ENCODE peak calls at places on chromosomes 16 and 17, in five cellular contexts. A is brain microvascular endothelial cell; Z is SJSA1; D is CD8-positive, alpha-beta T cell; W is GM23248. H is an unnamed sample.

GRCh38 chr17:29449865-29450671 is 59.9 kb downstream of the TAOK1 start:
- DNase-seq in A (no peak), Z (no peak), D (no peak), W (no peak), H (no peak)

GRCh38 chr16:85062728-85063336 is 35.2 kb downstream of the KIAA0513 start:
- DNase-seq in A (no peak), Z (no peak), D (no peak), W (no peak), H (no peak)

GRCh38 chr17:28745777-28746473 is 2.1 kb downstream of the TRAF4 start:
- DNase-seq in A (no peak), Z (no peak), D (no peak), W (peak; percentile 74), H (no peak)

GRCh38 chr17:29592850-29593545 is at the start of gene ANKRD13B:
- DNase-seq in A (no peak), Z (no peak), D (no peak), W (peak; percentile 59), H (peak; percentile 58)

GRCh38 chr16:59164461-59164860 is 430.3 kb upstream of the GOT2 start:
- DNase-seq in A (no peak), Z (no peak), D (no peak), W (peak; percentile 8), H (no peak)

GRCh38 chr17:72297326-72298115 is 176.7 kb downstream of the SOX9 start:
- DNase-seq in A (peak; percentile 60), Z (no peak), D (no peak), W (peak; percentile 71), H (no peak)

GRCh38 chr16:6146874-6147425 is 1049.4 kb upstream of the EEF2KMT start:
- DNase-seq in A (no peak), Z (no peak), D (no peak), W (no peak), H (no peak)

GRCh38 chr16:4404967-4405696 is 11.3 kb downstream of the CORO7 start:
- DNase-seq in A (no peak), Z (no peak), D (no peak), W (no peak), H (no peak)

GRCh38 chr17:78559749-78560368 is 17.3 kb downstream of the DNAH17 start:
- DNase-seq in A (no peak), Z (no peak), D (no peak), W (no peak), H (no peak)

GRCh38 chr16:66935319-66936011 is at the start of gene CES2:
- DNase-seq in A (no peak), Z (peak; percentile 41), D (no peak), W (peak; percentile 86), H (no peak)

GRCh38 chr17:13176436-13176835 is 158.6 kb upstream of the ELAC2 start:
- DNase-seq in A (no peak), Z (no peak), D (no peak), W (no peak), H (no peak)

GRCh38 chr16:72560617-72561016 is 388.7 kb upstream of the PMFBP1 start:
- DNase-seq in A (no peak), Z (no peak), D (no peak), W (no peak), H (no peak)

GRCh38 chr16:78675312-78675711 is 575.9 kb downstream of the WWOX start:
- DNase-seq in A (no peak), Z (peak; percentile 58), D (no peak), W (peak; percentile 15), H (no peak)

GRCh38 chr16:67548265-67549126 is 13.8 kb upstream of the CTCF start:
- DNase-seq in A (no peak), Z (no peak), D (no peak), W (peak; percentile 34), H (no peak)

GRCh38 chr16:57150682-57151330 is 35.0 kb downstream of the PSME3IP1 start:
- DNase-seq in A (peak; percentile 12), Z (no peak), D (no peak), W (no peak), H (no peak)

GRCh38 chr17:59154335-59154720 is 658 bp downstream of the SKA2 start:
- DNase-seq in A (peak; percentile 25), Z (no peak), D (no peak), W (peak; percentile 80), H (peak; percentile 24)

GRCh38 chr17:49249292-49249794 is 18.8 kb upstream of the PHOSPHO1 start:
- DNase-seq in A (no peak), Z (no peak), D (no peak), W (peak; percentile 65), H (no peak)

GRCh38 chr17:68290268-68290954 is 516 bp downstream of the SLC16A6 start:
- DNase-seq in A (no peak), Z (no peak), D (peak; percentile 77), W (peak; percentile 25), H (peak; percentile 12)

GRCh38 chr17:17077101-17077500 is 34.8 kb downstream of the MPRIP start:
- DNase-seq in A (no peak), Z (no peak), D (no peak), W (no peak), H (no peak)

GRCh38 chr17:37816951-37817350 is 72.1 kb upstream of the HNF1B start:
- DNase-seq in A (no peak), Z (no peak), D (no peak), W (no peak), H (no peak)

GRCh38 chr16:77043076-77043475 is 147.9 kb upstream of the MON1B start:
- DNase-seq in A (peak; percentile 5), Z (no peak), D (no peak), W (peak; percentile 3), H (no peak)

GRCh38 chr16:27636453-27637200 is 86.7 kb downstream of the KATNIP start:
- DNase-seq in A (no peak), Z (no peak), D (no peak), W (no peak), H (no peak)

GRCh38 chr16:75064403-75065148 is 52.0 kb downstream of the LDHD start:
- DNase-seq in A (no peak), Z (no peak), D (no peak), W (no peak), H (no peak)

GRCh38 chr16:27929818-27930217 is 133.7 kb downstream of the GSG1L start:
- DNase-seq in A (no peak), Z (no peak), D (no peak), W (no peak), H (no peak)

GRCh38 chr17:6796017-6796886 is 20.2 kb downstream of the FBXO39 start:
- DNase-seq in A (no peak), Z (no peak), D (no peak), W (peak; percentile 11), H (no peak)

GRCh38 chr17:17935321-17936271 is 36.6 kb downstream of the TOM1L2 start:
- DNase-seq in A (peak; percentile 86), Z (peak; percentile 81), D (no peak), W (peak; percentile 95), H (no peak)

GRCh38 chr16:55944377-55944802 is 69.2 kb upstream of the CES5A start:
- DNase-seq in A (peak; percentile 37), Z (peak; percentile 60), D (peak; percentile 27), W (peak; percentile 75), H (peak; percentile 92)

GRCh38 chr16:25692734-25693508 is 1.2 kb downstream of the HS3ST4 start:
- DNase-seq in A (no peak), Z (no peak), D (no peak), W (no peak), H (no peak)

GRCh38 chr16:67027046-67027445 is 1.9 kb upstream of the CBFB start:
- DNase-seq in A (no peak), Z (no peak), D (no peak), W (no peak), H (no peak)

GRCh38 chr17:17034028-17034427 is 8.2 kb upstream of the MPRIP start:
- DNase-seq in A (no peak), Z (no peak), D (no peak), W (no peak), H (no peak)

GRCh38 chr17:82005701-82006348 is 16.9 kb downstream of the CENPX start:
- DNase-seq in A (no peak), Z (no peak), D (no peak), W (no peak), H (no peak)
- H3K27ac ChIP-seq in A (no peak overlapping the region), Z (no peak overlapping the region), D (no peak overlapping the region), W (no peak overlapping the region), H (no peak overlapping the region)

DNA sequence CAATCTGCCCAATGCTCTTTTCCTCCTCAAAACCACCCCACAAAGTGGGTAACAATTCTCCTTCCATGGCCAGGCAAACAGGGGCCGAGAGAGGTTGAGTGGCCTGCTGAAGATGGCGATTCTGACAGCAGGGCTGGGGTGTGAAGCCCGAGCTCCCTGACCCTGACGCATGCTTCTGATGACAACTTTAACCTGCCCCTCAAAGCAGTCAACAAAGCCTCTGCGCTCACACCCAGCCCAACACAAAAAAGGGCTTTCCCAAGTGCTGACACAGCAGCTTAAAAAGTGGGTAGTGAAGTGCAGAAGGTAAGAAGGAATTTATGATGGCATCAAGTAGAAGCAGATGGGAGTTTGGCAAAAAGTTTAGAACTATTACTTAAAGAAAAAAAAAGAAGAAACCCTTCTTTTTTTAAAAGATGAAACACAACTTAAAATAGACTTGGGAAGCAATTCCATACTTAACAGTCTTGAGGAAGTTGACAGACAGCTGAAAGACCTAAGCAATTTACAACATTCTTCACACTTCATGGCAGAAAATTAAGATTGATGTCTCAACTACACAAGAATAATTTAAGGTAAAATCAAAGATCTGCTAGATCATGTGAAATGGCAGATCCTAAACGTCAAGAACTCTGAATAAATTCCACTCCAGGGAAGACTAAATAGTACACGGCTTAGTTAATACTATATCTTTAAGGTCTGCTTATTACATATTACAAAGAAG is 133.9 kb downstream of the PARN start:
- DNase-seq in A (no peak), Z (no peak), D (no peak), W (no peak), H (no peak)
- H3K27ac ChIP-seq in A (no peak overlapping the region), Z (no peak overlapping the region), D (no peak overlapping the region), W (no peak overlapping the region), H (no peak overlapping the region)

DNA sequence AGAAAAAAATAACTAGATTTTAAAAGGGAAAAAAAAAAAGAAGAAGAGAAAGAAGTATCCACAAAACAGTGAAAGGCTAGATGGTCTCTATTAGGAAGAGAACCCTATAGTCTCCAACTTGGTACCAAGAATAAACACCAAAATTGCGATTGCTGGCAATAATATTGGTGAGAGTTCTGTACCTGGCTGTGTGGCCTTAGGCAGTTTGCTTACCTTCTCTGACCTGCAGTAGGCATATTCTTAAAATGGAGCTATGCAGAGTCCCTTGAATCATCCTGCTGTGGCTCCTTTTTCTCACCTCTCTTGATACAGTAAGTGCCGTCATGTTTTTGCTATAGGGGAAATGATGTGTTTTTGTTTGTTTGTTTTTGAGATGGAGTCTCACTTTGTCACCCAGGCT is 35.1 kb downstream of the BRCA1 start:
- DNase-seq in A (no peak), Z (no peak), D (no peak), W (no peak), H (no peak)
- H3K27ac ChIP-seq in A (no peak overlapping the region), Z (no peak overlapping the region), D (no peak overlapping the region), W (no peak overlapping the region), H (no peak overlapping the region)

GRCh38 chr17:9331512-9332163 is 244.0 kb downstream of the STX8 start:
- DNase-seq in A (no peak), Z (no peak), D (no peak), W (no peak), H (peak; percentile 25)
- H3K27ac ChIP-seq in A (no peak overlapping the region), Z (no peak overlapping the region), D (no peak overlapping the region), W (no peak overlapping the region), H (peak overlapping the region; percentile 89)

DNA sequence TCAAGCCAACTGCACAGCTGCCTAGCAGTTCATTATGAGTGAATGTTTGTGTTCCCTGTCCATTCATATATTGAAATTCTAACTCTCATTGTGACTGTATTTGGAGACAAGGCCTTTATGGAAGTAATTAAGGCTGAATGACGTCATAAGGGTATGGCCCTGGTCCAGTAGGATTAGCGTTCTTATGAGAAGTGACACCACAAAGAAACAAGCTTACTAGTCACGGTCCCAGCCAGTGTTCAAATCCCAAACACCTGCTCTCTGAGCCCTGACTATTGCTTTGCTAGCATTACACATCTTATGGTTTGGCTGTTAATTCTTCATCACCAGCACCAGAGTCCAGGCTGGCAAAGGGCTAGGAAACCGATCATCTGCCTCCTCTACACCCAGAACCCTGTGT is 2.2 kb downstream of the ZNF668 start:
- DNase-seq in A (peak; percentile 18), Z (no peak), D (no peak), W (peak; percentile 90), H (no peak)
- H3K27ac ChIP-seq in A (peak overlapping the region; percentile 93), Z (no peak overlapping the region), D (no peak overlapping the region), W (peak overlapping the region; percentile 94), H (no peak overlapping the region)